ENCODE peak calls at places on chromosomes 2 and 18, in nine cellular contexts. O is AG04450; T is CD4-positive, alpha-beta T cell; U is GM23338; B is GM12865; L is MCF 10A; W is progenitor cell of endocrine pancreas; X is endothelial cell; Y is RWPE1. Z is an unnamed sample.

GRCh38 chr18:35386600-35387366 is 9.6 kb upstream of the ZNF396 start:
- DNase-seq in O (peak; percentile 63), T (peak; percentile 62), U (peak; percentile 95), B (peak; percentile 87), L (peak; percentile 84), W (peak; percentile 30), X (peak; percentile 66), Y (no peak), Z (peak; percentile 49)

GRCh38 chr2:25347846-25348245 is 6.1 kb upstream of the DNMT3A start:
- DNase-seq in O (peak; percentile 16), T (no peak), U (no peak), B (no peak), L (no peak), W (no peak), X (no peak), Y (no peak), Z (no peak)

GRCh38 chr2:101829018-101829396 is 131.5 kb downstream of the MAP4K4 start:
- DNase-seq in O (no peak), T (no peak), U (no peak), B (no peak), L (no peak), W (no peak), X (no peak), Y (no peak), Z (no peak)

GRCh38 chr2:47618272-47618552 is 164.7 kb upstream of the MSH6 start:
- DNase-seq in O (no peak), T (no peak), U (no peak), B (no peak), L (no peak), W (no peak), X (no peak), Y (no peak), Z (no peak)

GRCh38 chr18:7104649-7105048 is 12.9 kb downstream of the LAMA1 start:
- DNase-seq in O (no peak), T (no peak), U (no peak), B (no peak), L (no peak), W (no peak), X (no peak), Y (no peak), Z (no peak)

GRCh38 chr18:57698571-57699276 is 77.1 kb upstream of the NARS1 start:
- DNase-seq in O (peak; percentile 23), T (no peak), U (no peak), B (no peak), L (peak; percentile 41), W (no peak), X (no peak), Y (no peak), Z (no peak)

GRCh38 chr2:101205521-101205998 is 47.1 kb upstream of the CNOT11 start:
- DNase-seq in O (peak; percentile 63), T (peak; percentile 48), U (peak; percentile 82), B (peak; percentile 69), L (peak; percentile 89), W (no peak), X (peak; percentile 42), Y (peak; percentile 83), Z (peak; percentile 22)

GRCh38 chr2:70029814-70030409 is 57.4 kb upstream of the PCBP1 start:
- DNase-seq in O (peak; percentile 36), T (no peak), U (peak; percentile 80), B (no peak), L (peak; percentile 18), W (no peak), X (no peak), Y (no peak), Z (no peak)

GRCh38 chr18:35616664-35617423 is 35.3 kb downstream of the GALNT1 start:
- DNase-seq in O (peak; percentile 32), T (peak; percentile 57), U (peak; percentile 48), B (peak; percentile 92), L (peak; percentile 89), W (no peak), X (peak; percentile 24), Y (peak; percentile 61), Z (no peak)

GRCh38 chr18:3596324-3597158 is 146.6 kb downstream of the TGIF1 start:
- DNase-seq in O (no peak), T (peak; percentile 15), U (no peak), B (peak; percentile 81), L (no peak), W (no peak), X (peak; percentile 28), Y (no peak), Z (peak; percentile 24)

GRCh38 chr18:2513616-2514015 is 57.7 kb downstream of the METTL4 start:
- DNase-seq in O (no peak), T (no peak), U (no peak), B (no peak), L (peak; percentile 16), W (no peak), X (no peak), Y (no peak), Z (no peak)

GRCh38 chr18:35438480-35439234 is 59.1 kb downstream of the INO80C start:
- DNase-seq in O (no peak), T (no peak), U (no peak), B (no peak), L (no peak), W (no peak), X (no peak), Y (no peak), Z (no peak)

DNA sequence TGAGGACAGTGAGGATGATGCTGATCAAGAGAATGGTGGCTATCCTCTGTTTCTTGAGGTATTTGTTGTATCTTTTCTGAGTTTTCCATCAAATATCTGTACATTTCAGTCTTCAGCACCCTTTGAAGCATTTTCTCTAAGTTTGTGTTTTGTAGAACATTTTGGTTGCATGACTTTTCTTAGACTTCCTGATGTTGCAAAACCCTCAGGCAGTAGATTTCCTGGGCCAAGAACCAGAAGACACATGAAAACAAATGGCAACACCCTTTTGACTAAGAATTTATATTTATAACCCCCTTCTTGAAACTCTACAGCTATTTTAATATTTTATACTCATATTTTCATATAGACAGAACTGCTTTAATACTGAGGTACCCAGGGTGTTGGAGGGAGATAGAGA is 16.2 kb downstream of the HNMT start:
- DNase-seq in O (no peak), T (no peak), U (no peak), B (no peak), L (peak; percentile 17), W (no peak), X (no peak), Y (no peak), Z (no peak)
- TF ChIP-seq CTCF in O (no peak), T (no peak), U (no peak), B (no peak), L (no peak), W (no peak), X (no peak), Y (no peak), Z (no peak)

GRCh38 chr2:130287656-130288026 is 55.1 kb upstream of the IMP4 start:
- DNase-seq in O (no peak), T (no peak), U (no peak), B (no peak), L (no peak), W (no peak), X (no peak), Y (no peak), Z (no peak)

GRCh38 chr2:130286983-130287655 is 55.6 kb upstream of the IMP4 start:
- DNase-seq in O (no peak), T (no peak), U (no peak), B (no peak), L (no peak), W (no peak), X (no peak), Y (no peak), Z (no peak)

GRCh38 chr2:130289780-130290179 is 52.9 kb upstream of the IMP4 start:
- DNase-seq in O (no peak), T (no peak), U (no peak), B (no peak), L (peak; percentile 17), W (no peak), X (no peak), Y (peak; percentile 8), Z (no peak)

DNA sequence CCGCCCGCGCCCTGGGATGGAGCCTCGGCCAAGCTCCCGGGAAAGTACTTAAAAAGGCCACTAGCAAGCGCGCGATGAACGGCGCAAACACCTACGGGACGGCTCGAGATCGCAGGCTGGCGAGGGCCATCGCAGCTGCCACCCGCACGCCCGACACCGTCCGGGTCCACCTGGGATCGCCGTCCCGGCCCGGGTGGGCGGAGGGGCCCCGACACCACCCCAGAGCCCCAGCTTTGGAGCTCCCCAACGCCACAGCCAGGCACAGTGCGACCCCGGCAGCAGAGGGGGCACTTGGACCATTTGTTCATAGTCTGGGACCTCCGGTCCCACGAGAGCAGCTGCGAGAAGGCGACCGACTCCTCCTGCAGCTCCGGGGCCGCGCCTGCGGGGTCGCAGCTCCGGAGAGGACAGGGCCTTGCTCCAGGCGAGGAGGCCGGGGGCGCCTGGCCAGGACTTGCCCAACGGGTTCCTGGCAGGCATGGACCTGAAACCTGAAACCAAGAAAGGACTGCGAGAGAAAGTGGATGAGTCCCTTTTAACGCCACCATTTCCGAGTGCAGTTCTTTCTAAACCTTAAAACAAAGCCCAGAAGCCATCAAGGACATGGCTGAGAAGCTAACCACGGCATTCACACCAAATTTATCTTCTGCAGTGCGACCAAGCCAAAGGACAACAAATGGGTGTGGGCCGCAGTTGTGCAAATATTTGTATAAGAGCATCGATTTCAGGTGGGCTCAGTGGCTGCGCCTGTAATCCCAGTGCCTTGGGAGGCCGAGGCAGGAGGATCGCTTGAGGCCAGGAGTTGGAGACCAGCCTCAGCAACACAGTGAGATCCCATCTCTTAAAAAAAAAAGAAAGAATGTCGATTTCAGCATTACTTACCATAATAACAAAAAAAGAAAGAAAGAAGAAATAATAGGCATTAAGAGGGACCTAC is 54.0 kb upstream of the IMP4 start:
- DNase-seq in O (no peak), T (no peak), U (peak; percentile 78), B (no peak), L (no peak), W (no peak), X (no peak), Y (peak; percentile 59), Z (no peak)
- TF ChIP-seq CTCF in O (no peak), T (no peak), U (peak; percentile 62), B (no peak), L (no peak), W (peak; percentile 37), X (no peak), Y (peak; percentile 62), Z (no peak)

DNA sequence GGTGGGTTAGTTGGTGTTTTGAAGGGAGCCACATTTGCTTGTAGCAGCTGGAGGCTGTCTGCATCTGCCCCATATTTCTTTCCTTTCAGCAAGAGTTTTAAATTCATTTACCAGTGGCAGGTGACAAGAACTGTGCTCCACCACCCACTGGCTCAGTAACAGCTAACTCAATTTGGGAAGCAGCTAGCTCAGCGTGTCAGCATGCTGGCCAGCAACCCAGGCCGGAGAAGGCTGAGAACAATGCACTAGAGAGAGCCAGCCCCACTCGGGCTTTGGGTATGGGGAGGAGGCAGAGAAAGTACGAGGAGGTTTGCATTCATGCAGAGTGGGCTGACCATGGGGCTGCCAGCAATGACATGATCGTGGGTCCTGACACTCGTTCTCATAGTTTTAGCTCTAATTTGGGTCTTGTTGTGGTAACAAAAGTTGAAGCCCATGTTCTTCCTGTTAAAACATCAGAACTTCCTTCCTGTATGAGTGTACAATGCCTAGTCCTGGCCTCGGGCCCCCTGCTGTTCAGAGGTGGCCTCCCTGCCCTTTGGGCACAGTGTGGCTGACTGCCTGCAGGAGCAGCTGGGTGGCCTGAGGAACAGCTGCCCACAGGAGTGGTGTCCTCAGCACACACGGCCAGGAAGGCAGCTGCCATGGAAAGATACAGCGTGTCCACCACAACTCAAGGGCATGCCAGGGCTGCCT is 23.0 kb downstream of the CDC42EP3 start:
- DNase-seq in O (no peak), T (peak; percentile 43), U (no peak), B (peak; percentile 59), L (no peak), W (no peak), X (peak; percentile 26), Y (no peak), Z (peak; percentile 23)
- TF ChIP-seq CTCF in O (peak; percentile 9), T (peak; percentile 19), U (no peak), B (peak; percentile 22), L (no peak), W (no peak), X (no peak), Y (no peak), Z (no peak)

GRCh38 chr2:75564026-75564688 is 3.4 kb upstream of the EVA1A start:
- DNase-seq in O (no peak), T (no peak), U (no peak), B (no peak), L (no peak), W (no peak), X (no peak), Y (no peak), Z (no peak)
- TF ChIP-seq CTCF in O (no peak), T (no peak), U (no peak), B (no peak), L (no peak), W (no peak), X (no peak), Y (no peak), Z (no peak)

Z was measured in glutamatergic neuron.